ENCODE peak calls at places on chromosome X, in nine cellular contexts. X is A549; F is fibroblast of lung; I is WERI-Rb-1; E is fibroblast of pulmonary artery; G is CD8-positive, alpha-beta T cell; L is tibial artery; H is choroid plexus epithelial cell; S is IMR-90. P is an unnamed sample.
A peak's percentile ranks its signal among the peaks of the same experiment; 100 is the strongest.

GRCh38 chrX:115957862-115958490 is 212.6 kb upstream of the AGTR2 start:
- DNase-seq in F (no peak), L (no peak), I (peak; percentile 72), S (no peak), H (no peak), E (no peak), G (no peak), X (no peak), P (no peak)

GRCh38 chrX:10356979-10357378 is 200.2 kb downstream of the CLCN4 start:
- DNase-seq in L (no peak), H (no peak), I (no peak), F (peak; percentile 30), S (peak; percentile 58), X (no peak), E (no peak), G (no peak), P (peak; percentile 6)

GRCh38 chrX:147737690-147738089 is 174.0 kb upstream of the FMR1 start:
- DNase-seq in H (no peak), I (no peak), G (no peak), X (no peak), S (no peak), L (no peak), F (no peak), E (no peak), P (no peak)

GRCh38 chrX:43868791-43869190 is 13.5 kb downstream of the MAOB start:
- DNase-seq in X (no peak), L (no peak), G (no peak), H (no peak), F (peak; percentile 4), E (no peak), S (peak; percentile 0), I (no peak), P (no peak)

GRCh38 chrX:100512471-100512870 is 72.3 kb upstream of the TNMD start:
- DNase-seq in X (peak; percentile 25), G (no peak), F (peak; percentile 14), L (no peak), E (peak; percentile 20), S (peak; percentile 1), H (peak; percentile 26), I (no peak), P (peak; percentile 1)

GRCh38 chrX:109553862-109554261 is 17.2 kb downstream of the NXT2 start:
- DNase-seq in E (no peak), X (no peak), H (no peak), I (no peak), S (no peak), G (no peak), L (no peak), F (no peak), P (no peak)

GRCh38 chrX:124764354-124764753 is 418.0 kb downstream of the SH2D1A start:
- DNase-seq in S (no peak), L (no peak), F (no peak), X (no peak), E (no peak), I (no peak), H (no peak), G (no peak), P (no peak)

GRCh38 chrX:6505960-6506359 is 29.0 kb downstream of the VCX3A start:
- DNase-seq in L (no peak), H (no peak), I (no peak), E (no peak), S (no peak), X (no peak), G (no peak), F (no peak), P (no peak)

GRCh38 chrX:43526878-43527277 is 129.2 kb upstream of the MAOA start:
- DNase-seq in S (no peak), L (no peak), X (no peak), H (no peak), G (no peak), I (no peak), F (no peak), E (no peak), P (no peak)

GRCh38 chrX:63656871-63657580 is 128.0 kb downstream of the ARHGEF9 start:
- DNase-seq in I (no peak), E (peak; percentile 64), L (peak; percentile 20), X (no peak), F (peak; percentile 38), S (peak; percentile 78), H (peak; percentile 77), G (no peak), P (peak; percentile 71)

DNA sequence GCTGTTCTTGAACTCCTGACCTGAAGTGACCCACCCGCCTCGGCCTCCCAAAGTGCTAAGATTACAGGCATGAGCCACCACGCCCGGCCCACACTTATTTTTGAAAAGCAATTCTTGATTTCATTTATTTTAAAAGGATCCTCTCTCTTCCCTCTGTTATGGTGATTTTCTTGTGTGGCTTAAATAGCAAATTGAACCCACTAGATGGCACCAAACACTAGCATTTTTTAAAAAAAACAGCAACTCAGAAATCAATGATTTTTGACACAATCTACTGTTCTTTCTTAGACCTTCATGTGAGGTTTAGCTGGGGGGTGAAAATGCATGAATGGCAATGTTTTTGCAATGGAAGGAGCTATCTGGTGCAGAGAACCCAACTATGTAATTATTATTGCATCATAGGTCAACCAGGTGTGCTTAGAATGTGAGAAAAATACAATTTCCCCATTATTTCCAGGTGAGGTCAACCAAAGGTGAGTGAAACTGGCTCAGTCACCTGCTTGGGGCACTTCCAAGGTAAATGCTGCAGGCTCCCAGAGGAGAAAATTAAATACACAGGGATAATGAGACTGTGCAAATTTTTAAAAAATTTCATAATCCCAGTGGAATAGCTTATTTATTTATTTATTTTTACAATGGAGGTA is 226.6 kb upstream of the PRKX start:
- DNase-seq in H (peak; percentile 30), G (no peak), X (no peak), F (peak; percentile 4), I (no peak), L (no peak), E (peak; percentile 29), S (peak; percentile 20), P (peak; percentile 5)
- TF ChIP-seq CTCF in H (peak; percentile 46), G (peak; percentile 29), X (peak; percentile 56), F (peak; percentile 36), I (no peak), L (no peak), E (peak; percentile 42), S (peak; percentile 56), P (peak; percentile 44)

DNA sequence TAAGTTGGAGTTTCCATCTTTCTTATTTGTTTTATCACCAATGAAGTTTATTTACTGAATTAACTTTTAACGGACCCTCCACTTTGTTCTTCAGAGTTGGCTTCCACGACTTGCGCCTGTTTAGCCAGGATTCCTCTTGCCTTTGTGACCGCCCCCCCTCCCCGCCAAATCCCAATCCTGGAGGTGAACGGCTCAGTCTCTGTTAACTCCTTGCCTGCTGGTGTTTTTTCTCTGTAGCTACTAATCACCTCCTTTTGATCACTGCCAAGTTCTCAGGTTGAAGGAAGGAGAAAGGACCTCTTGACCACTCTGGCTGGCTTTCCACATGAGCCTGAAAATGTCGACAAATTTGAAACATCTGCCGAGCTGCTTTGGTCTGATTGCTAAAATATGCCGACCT is 46.8 kb upstream of the BCOR start:
- DNase-seq in H (no peak), F (no peak), S (no peak), E (no peak), X (no peak), I (peak; percentile 77), G (no peak), L (no peak), P (no peak)
- H3K4me3 ChIP-seq in H (no peak overlapping the region), F (no peak overlapping the region), S (no peak overlapping the region), E (no peak overlapping the region), X (no peak overlapping the region), I (peak overlapping the region; percentile 58), G (no peak overlapping the region), L (no peak overlapping the region), P (no peak overlapping the region)

GRCh38 chrX:111829345-111829744 is 46.6 kb upstream of the TRPC5OS start:
- DNase-seq in S (no peak), H (no peak), I (no peak), L (no peak), G (no peak), F (no peak), E (no peak), X (no peak), P (no peak)
- TF ChIP-seq CTCF in S (no peak), H (no peak), I (no peak), L (no peak), G (no peak), F (no peak), E (no peak), X (no peak), P (no peak)

GRCh38 chrX:50206753-50207152 is 2.2 kb downstream of the CCNB3 start:
- DNase-seq in L (no peak), F (no peak), X (no peak), I (no peak), H (no peak), E (no peak), S (no peak), G (no peak), P (no peak)

GRCh38 chrX:50202539-50202938 is 1.7 kb upstream of the AKAP4 start:
- DNase-seq in G (no peak), E (peak; percentile 13), S (no peak), F (no peak), I (no peak), L (no peak), X (no peak), H (peak; percentile 6), P (no peak)

GRCh38 chrX:50200907-50201306 is at the start of gene AKAP4:
- DNase-seq in X (no peak), I (no peak), H (no peak), E (no peak), S (no peak), L (no peak), G (no peak), F (no peak), P (no peak)

GRCh38 chrX:50204364-50204899 is at the start of gene CCNB3:
- DNase-seq in L (peak; percentile 57), G (peak; percentile 50), H (peak; percentile 85), F (peak; percentile 74), S (peak; percentile 56), I (peak; percentile 49), E (peak; percentile 81), X (peak; percentile 46), P (peak; percentile 68)
- H3K4me3 ChIP-seq in L (peak within 1 kb of the TSS; percentile 34), G (peak within 1 kb of the TSS; percentile 42), H (peak within 1 kb of the TSS; percentile 35), F (no peak within 1 kb of the TSS), S (peak within 1 kb of the TSS; percentile 13), I (peak within 1 kb of the TSS; percentile 23), E (peak within 1 kb of the TSS; percentile 35), X (peak within 1 kb of the TSS; percentile 48), P (peak within 1 kb of the TSS; percentile 41)

GRCh38 chrX:98379134-98379533 is 1495.4 kb downstream of the RPA4 start:
- DNase-seq in H (no peak), L (no peak), X (no peak), G (no peak), S (no peak), F (no peak), I (no peak), E (no peak), P (no peak)
- TF ChIP-seq CTCF in H (no peak), L (no peak), X (no peak), G (no peak), S (no peak), F (no peak), I (no peak), E (no peak), P (no peak)

GRCh38 chrX:129777218-129777768 is 2.5 kb upstream of the SASH3 start:
- DNase-seq in F (no peak), S (no peak), L (peak; percentile 32), E (no peak), I (no peak), H (no peak), X (no peak), G (peak; percentile 58), P (no peak)
- H3K4me3 ChIP-seq in F (no peak overlapping the region), S (no peak overlapping the region), L (no peak overlapping the region), E (no peak overlapping the region), I (no peak overlapping the region), H (no peak overlapping the region), X (no peak overlapping the region), G (peak overlapping the region; percentile 42), P (no peak overlapping the region)